ENCODE peak calls at places on chromosomes 11 and 22, in four cellular contexts. K, X, E and D are unnamed samples.

GRCh38 chr11:9747229-9747628 is 83.4 kb downstream of the SWAP70 start:
- DNase-seq in K (no peak), X (no peak), E (no peak), D (no peak)

GRCh38 chr11:103651341-103651998 is 385.0 kb upstream of the DDI1 start:
- DNase-seq in X (no peak), K (no peak), E (no peak), D (no peak)

GRCh38 chr11:79076526-79077115 is 364.2 kb downstream of the TENM4 start:
- DNase-seq in E (no peak), K (peak; percentile 32), X (peak; percentile 73), D (peak; percentile 53)

GRCh38 chr11:110319501-110319900 is 23.1 kb upstream of the RDX start:
- DNase-seq in K (no peak), X (no peak), E (no peak), D (no peak)

GRCh38 chr11:110565344-110565684 is 135.6 kb downstream of the FDX1 start:
- DNase-seq in E (no peak), X (no peak), K (peak; percentile 16), D (no peak)

GRCh38 chr11:102924851-102925380 is 30.6 kb downstream of the MMP13 start:
- DNase-seq in E (no peak), X (no peak), K (no peak), D (no peak)

GRCh38 chr11:34775417-34775888 is 140.7 kb downstream of the APIP start:
- DNase-seq in E (no peak), X (no peak), K (no peak), D (no peak)

GRCh38 chr11:66906077-66906929 is 49.4 kb downstream of the LRFN4 start:
- DNase-seq in K (peak; percentile 36), E (peak; percentile 48), X (no peak), D (no peak)

GRCh38 chr11:59142530-59143507 is at the start of gene FAM111A:
- DNase-seq in K (peak; percentile 83), X (peak; percentile 88), E (peak; percentile 79), D (peak; percentile 91)

GRCh38 chr11:106459135-106459534 is 381.7 kb downstream of the AASDHPPT start:
- DNase-seq in E (no peak), X (no peak), K (no peak), D (no peak)

GRCh38 chr22:30295576-30295975 is 6.3 kb upstream of the CASTOR1 start:
- DNase-seq in K (no peak), E (no peak), X (no peak), D (peak; percentile 36)

GRCh38 chr11:13448876-13449275 is 14.1 kb downstream of the BTBD10 start:
- DNase-seq in E (no peak), K (no peak), X (no peak), D (peak; percentile 26)

GRCh38 chr11:72982286-72982685 is 159.8 kb downstream of the FCHSD2 start:
- DNase-seq in K (no peak), E (no peak), X (no peak), D (no peak)

GRCh38 chr22:36387914-36388864 is at the start of gene MYH9:
- DNase-seq in E (peak; percentile 100), X (peak; percentile 98), K (peak; percentile 99), D (peak; percentile 100)

GRCh38 chr11:20754957-20755356 is 85.6 kb downstream of the NELL1 start:
- DNase-seq in X (no peak), E (no peak), K (no peak), D (no peak)

GRCh38 chr11:11621881-11622706 is at the start of gene GALNT18:
- DNase-seq in E (peak; percentile 91), X (peak; percentile 95), K (peak; percentile 81), D (peak; percentile 97)

GRCh38 chr11:117584056-117584830 is 212.8 kb downstream of the DSCAML1 start:
- DNase-seq in X (no peak), E (no peak), K (no peak), D (no peak)

GRCh38 chr11:81963018-81963417 is 770.6 kb downstream of the FAM181B start:
- DNase-seq in K (no peak), E (no peak), X (no peak), D (no peak)

GRCh38 chr11:115503083-115503885 is 931 bp downstream of the CADM1 start:
- DNase-seq in K (no peak), E (peak; percentile 74), X (peak; percentile 80), D (peak; percentile 63)

GRCh38 chr22:33687464-33687863 is 232.8 kb downstream of the LARGE1 start:
- DNase-seq in X (no peak), E (no peak), K (no peak), D (no peak)

GRCh38 chr22:19523240-19524169 is 705 bp downstream of the CLDN5 start:
- DNase-seq in E (no peak), K (no peak), X (peak; percentile 59), D (no peak)

GRCh38 chr11:73295996-73296318 is 12.1 kb upstream of the ARHGEF17 start:
- DNase-seq in E (no peak), K (no peak), X (no peak), D (no peak)

GRCh38 chr11:10322830-10323792 is 18.2 kb downstream of the ADM start:
- DNase-seq in X (no peak), K (peak; percentile 81), E (no peak), D (peak; percentile 57)

GRCh38 chr11:15107730-15108515 is 6.8 kb upstream of the INSC start:
- DNase-seq in K (no peak), E (no peak), X (no peak), D (no peak)

GRCh38 chr22:36743011-36743410 is 32.9 kb downstream of the IFT27 start:
- DNase-seq in K (no peak), E (no peak), X (no peak), D (no peak)

GRCh38 chr11:19444231-19444630 is 203.5 kb upstream of the E2F8 start:
- DNase-seq in X (no peak), E (no peak), K (no peak), D (no peak)

GRCh38 chr11:98003606-98004371 is 1017.0 kb upstream of the CNTN5 start:
- DNase-seq in X (no peak), K (no peak), E (no peak), D (no peak)

GRCh38 chr22:24208012-24208749 is 26.9 kb downstream of the SUSD2 start:
- DNase-seq in K (peak; percentile 95), X (no peak), E (no peak), D (peak; percentile 74)

DNA sequence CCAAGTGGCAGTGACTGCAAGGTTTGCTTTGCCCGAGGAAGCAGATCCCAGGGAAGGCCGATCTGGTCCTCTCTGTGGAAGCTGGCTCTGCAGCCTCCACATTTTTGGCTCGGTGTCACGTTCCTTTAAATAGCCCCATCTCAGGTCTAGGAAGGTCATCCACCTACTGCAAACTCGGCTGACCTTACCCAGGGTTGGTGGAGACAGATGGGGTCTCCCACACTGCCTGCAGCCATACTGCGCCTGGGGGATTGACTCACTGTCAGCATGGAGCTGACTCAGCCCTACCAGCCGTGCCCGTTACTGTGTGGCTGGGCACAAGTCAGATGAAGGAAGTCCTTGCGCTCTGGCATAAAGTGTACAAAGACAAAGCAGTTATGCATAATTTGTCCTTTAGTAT is 16.9 kb downstream of the CDPF1 start:
- DNase-seq in K (no peak), E (no peak), X (peak; percentile 72), D (peak; percentile 76)
- H3K27ac ChIP-seq in K (no peak overlapping the region), E (no peak overlapping the region), X (no peak overlapping the region), D (peak overlapping the region; percentile 8)

DNA sequence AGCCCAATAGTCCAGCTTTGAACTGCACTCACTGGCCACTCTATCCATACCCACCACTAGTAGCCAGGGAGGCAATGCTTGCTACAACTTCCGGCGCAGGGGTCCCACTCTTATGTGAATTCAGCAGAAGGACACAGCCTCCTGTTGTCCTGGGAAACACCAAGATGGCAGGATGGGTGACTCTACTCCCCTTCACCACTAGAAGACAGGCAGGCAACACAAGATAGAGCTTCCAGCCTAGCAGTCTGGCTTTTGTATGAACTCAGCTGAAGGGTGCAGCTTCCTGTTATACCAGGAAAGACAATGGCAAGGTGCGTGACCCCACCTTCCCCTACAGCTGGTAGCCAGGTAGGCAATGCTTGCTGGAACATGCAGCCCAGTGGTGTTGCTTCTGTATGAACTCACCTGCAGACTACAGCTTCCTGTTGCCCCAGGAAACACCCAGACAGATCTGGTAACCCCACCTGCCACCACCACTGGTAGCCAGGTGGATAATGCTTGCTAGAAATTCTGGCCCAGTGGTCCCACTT is 205.2 kb upstream of the KIRREL3 start:
- DNase-seq in E (no peak), K (no peak), X (no peak), D (no peak)
- H3K9me3 ChIP-seq in E (no peaks in the 10 kb centered on the region), K (peaks cover 3% of the 10 kb centered on the region), X (no peaks in the 10 kb centered on the region), D (no peaks in the 10 kb centered on the region)

GRCh38 chr11:44601471-44602370 is 36.3 kb downstream of the CD82 start:
- DNase-seq in X (no peak), K (no peak), E (no peak), D (peak; percentile 54)

GRCh38 chr11:44600261-44600660 is 34.8 kb downstream of the CD82 start:
- DNase-seq in E (no peak), K (no peak), X (no peak), D (peak; percentile 9)

GRCh38 chr11:44602810-44603410 is 37.4 kb downstream of the CD82 start:
- DNase-seq in K (no peak), X (no peak), E (no peak), D (peak; percentile 63)

GRCh38 chr11:44598831-44599230 is 33.4 kb downstream of the CD82 start:
- DNase-seq in X (no peak), E (no peak), K (no peak), D (no peak)

DNA sequence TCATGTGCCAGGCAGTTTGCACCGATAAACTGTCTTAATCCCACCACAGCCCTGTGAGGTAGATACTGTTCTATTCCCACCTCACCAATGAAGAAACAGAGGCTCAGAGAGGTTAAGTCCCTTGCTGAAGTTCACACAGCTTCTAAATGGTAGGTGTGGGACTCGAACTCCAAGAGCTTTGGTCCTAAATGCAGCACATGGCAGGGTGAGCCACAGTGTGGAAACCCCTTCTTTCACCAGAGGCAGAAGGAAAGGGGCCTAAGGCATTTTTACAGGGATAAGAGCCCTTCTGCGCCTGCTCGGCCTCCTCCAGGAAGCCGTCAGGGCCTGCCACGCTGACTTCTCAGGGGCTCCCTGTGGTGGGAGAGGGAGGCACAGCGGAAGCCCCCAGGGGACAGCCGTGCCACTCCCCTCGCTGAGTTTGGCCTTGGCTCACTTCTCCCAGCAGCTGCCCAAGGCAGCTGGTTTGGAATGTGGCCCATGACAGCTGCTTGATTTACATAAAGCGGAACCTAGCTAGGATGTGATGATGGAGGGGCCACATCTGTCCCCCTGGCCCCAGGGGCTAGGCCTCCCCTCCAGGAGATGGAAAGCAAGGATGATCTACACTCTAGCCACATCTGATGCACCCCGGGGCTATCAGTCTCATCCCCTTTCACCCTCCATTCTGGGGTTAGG is 35.4 kb downstream of the CD82 start:
- DNase-seq in X (no peak), E (no peak), K (no peak), D (peak; percentile 75)
- H3K27ac ChIP-seq in X (no peak overlapping the region), E (no peak overlapping the region), K (no peak overlapping the region), D (no peak overlapping the region)

GRCh38 chr11:65633390-65634139 is 4.3 kb upstream of the SIPA1 start:
- DNase-seq in K (no peak), X (no peak), E (no peak), D (peak; percentile 54)

GRCh38 chr11:65625628-65626342 is 10.2 kb downstream of the PCNX3 start:
- DNase-seq in E (no peak), X (no peak), K (no peak), D (peak; percentile 57)

GRCh38 chr11:65630215-65630614 is 7.7 kb upstream of the SIPA1 start:
- DNase-seq in E (no peak), K (no peak), X (no peak), D (peak; percentile 74)

GRCh38 chr11:65627202-65627601 is 10.7 kb upstream of the SIPA1 start:
- DNase-seq in E (no peak), K (no peak), X (no peak), D (no peak)

GRCh38 chr11:65629579-65629978 is 8.3 kb upstream of the SIPA1 start:
- DNase-seq in K (no peak), X (no peak), E (no peak), D (no peak)
- H3K9me3 ChIP-seq in K (no peaks in the 10 kb centered on the region), X (no peaks in the 10 kb centered on the region), E (no peaks in the 10 kb centered on the region), D (no peaks in the 10 kb centered on the region)